ENCODE peak calls at places on chromosomes 2 and 18, in ten cellular contexts. M is stimulated activated naive B cell treated with anti-CD40 and anti-IgM and Interleukin-4, amounts not matched to agents 10 μg/mL and 1 μg/mL and 100 μg/mL, for 72 hours; W is NCI-H2029 treated with DMSO at 0.1 percent for 48 hours; R is hypothalamus; X is GM13977; Z is stimulated activated CD4-positive, alpha-beta T cell treated with anti-CD3 and anti-CD28 coated beads, TNF-alpha, amount 100 ng/mL, for 48 hours; K is activated naive CD8-positive, alpha-beta T cell treated with anti-CD3 and anti-CD28 coated beads, Interleukin-2, amount 10 ng/mL, durations not matched to agents 7 days and 5 days; E is C1 segment of cervical spinal cord; Y is LoVo; T is kidney tubule cell. B is an unnamed sample.

GRCh38 chr2:208033701-208034502 is 8.6 kb upstream of the PLEKHM3 start:
- DNase-seq in W (no peak), M (peak), Y (peak), E (no peak), T (peak), X (peak), Z (no peak), K (no peak), R (no peak), B (peak)

GRCh38 chr2:15043336-15044058 is 411.0 kb downstream of the LRATD1 start:
- DNase-seq in Y (no peak), E (no peak), W (no peak), X (no peak), R (no peak), K (no peak), T (no peak), M (no peak), Z (no peak), B (no peak)

GRCh38 chr2:65868177-65868576 is 435.8 kb upstream of the SPRED2 start:
- DNase-seq in W (no peak), Y (no peak), E (no peak), R (no peak), X (no peak), M (no peak), Z (no peak), K (no peak), T (no peak), B (no peak)

GRCh38 chr2:80515961-80516360 is 211.4 kb upstream of the LRRTM1 start:
- DNase-seq in Z (no peak), Y (no peak), R (no peak), E (no peak), T (peak), M (no peak), X (no peak), K (no peak), W (no peak), B (no peak)

GRCh38 chr2:45925636-45926350 is 274.3 kb downstream of the PRKCE start:
- DNase-seq in K (no peak), Y (no peak), E (no peak), Z (no peak), T (no peak), W (no peak), R (no peak), M (no peak), X (no peak), B (no peak)

GRCh38 chr18:53018791-53019190 is 678.8 kb downstream of the DCC start:
- DNase-seq in R (no peak), W (no peak), E (no peak), X (no peak), M (no peak), Y (no peak), K (no peak), T (no peak), Z (no peak), B (no peak)

GRCh38 chr2:25286025-25286400 is 55.7 kb downstream of the DNMT3A start:
- DNase-seq in X (peak), W (no peak), K (peak), Y (no peak), E (no peak), T (no peak), Z (no peak), R (no peak), M (no peak), B (no peak)

GRCh38 chr2:238322001-238322411 is 1.7 kb downstream of the TRAF3IP1 start:
- DNase-seq in K (no peak), T (no peak), R (no peak), M (no peak), Y (no peak), E (no peak), X (no peak), W (no peak), Z (no peak), B (no peak)

GRCh38 chr2:157413342-157414035 is 30.4 kb downstream of the CYTIP start:
- DNase-seq in M (peak), W (no peak), Z (no peak), Y (no peak), X (peak), K (no peak), R (no peak), E (no peak), T (no peak), B (no peak)

GRCh38 chr2:191213333-191213732 is 31.9 kb upstream of the MYO1B start:
- DNase-seq in Y (no peak), W (no peak), X (no peak), K (no peak), T (no peak), R (no peak), Z (no peak), E (no peak), M (no peak), B (no peak)

GRCh38 chr2:173862612-173863217 is 102.5 kb downstream of the SP3 start:
- DNase-seq in K (no peak), Y (no peak), X (no peak), R (no peak), E (no peak), W (no peak), Z (no peak), T (no peak), M (no peak), B (no peak)

GRCh38 chr2:181581534-181581933 is 75.4 kb downstream of the CERKL start:
- DNase-seq in R (no peak), Y (no peak), T (no peak), E (no peak), X (no peak), M (no peak), Z (no peak), W (no peak), K (no peak), B (no peak)